ENCODE peak calls at places on chromosomes 1 and 21, in seven cellular contexts. B is IMR-90, P is neuronal stem cell, Z is H9, I is mesenchymal stem cell, T is trophoblast cell, E is H1. A is an unnamed sample.

GRCh38 chr21:42595281-42596187 is 57.9 kb upstream of the PDE9A start:
- DNase-seq in B (no peak), P (no peak), Z (no peak), I (no peak), T (no peak), E (no peak), A (no peak)

GRCh38 chr1:114270255-114271117 is 116.8 kb upstream of the SYT6 start:
- DNase-seq in B (no peak), P (no peak), Z (no peak), I (no peak), T (no peak), E (no peak), A (no peak)

GRCh38 chr1:231724876-231725647 is 98.5 kb downstream of the DISC1 start:
- DNase-seq in B (peak; percentile 36), P (peak; percentile 8), Z (peak; percentile 77), I (peak; percentile 89), T (peak; percentile 25), E (peak; percentile 51), A (peak; percentile 93)

GRCh38 chr1:200979574-200980451 is 43.7 kb downstream of the KIF21B start:
- DNase-seq in B (no peak), P (no peak), Z (peak; percentile 80), I (no peak), T (peak; percentile 19), E (peak; percentile 47), A (peak; percentile 76)

GRCh38 chr1:42937836-42938595 is 20.7 kb downstream of the SLC2A1 start:
- DNase-seq in B (no peak), P (no peak), Z (no peak), I (no peak), T (no peak), E (no peak), A (no peak)

GRCh38 chr21:33963848-33964555 is 48.4 kb upstream of the ATP5PO start:
- DNase-seq in B (no peak), P (no peak), Z (no peak), I (no peak), T (no peak), E (no peak), A (no peak)

GRCh38 chr1:92029241-92029922 is 403 bp upstream of the EPHX4 start:
- DNase-seq in B (peak; percentile 4), P (no peak), Z (peak; percentile 40), I (peak; percentile 2), T (no peak), E (no peak), A (peak; percentile 21)

GRCh38 chr1:8660455-8660854 is 157.0 kb downstream of the RERE start:
- DNase-seq in B (peak; percentile 94), P (no peak), Z (peak; percentile 35), I (peak; percentile 90), T (peak; percentile 21), E (no peak), A (no peak)

GRCh38 chr1:168876830-168877229 is 147.8 kb upstream of the DPT start:
- DNase-seq in B (no peak), P (no peak), Z (no peak), I (no peak), T (no peak), E (no peak), A (no peak)
- H3K27me3 ChIP-seq in B (no peaks in the 10 kb centered on the region), P (no peaks in the 10 kb centered on the region), Z (no peaks in the 10 kb centered on the region), I (no peaks in the 10 kb centered on the region), T (no peaks in the 10 kb centered on the region), E (no peaks in the 10 kb centered on the region), A (no peaks in the 10 kb centered on the region)

GRCh38 chr1:89260042-89260441 is 12.6 kb downstream of the GBP5 start:
- DNase-seq in B (no peak), P (no peak), Z (peak; percentile 29), I (no peak), T (no peak), E (no peak), A (peak; percentile 66)
- H3K4me1 ChIP-seq in B (no peaks in the 10 kb centered on the region), P (no peaks in the 10 kb centered on the region), Z (peaks cover 4% of the 10 kb centered on the region), I (no peaks in the 10 kb centered on the region), T (peaks cover 4% of the 10 kb centered on the region), E (no peaks in the 10 kb centered on the region), A (peaks cover 16% of the 10 kb centered on the region)

GRCh38 chr1:93574511-93574910 is 107.1 kb downstream of the BCAR3 start:
- DNase-seq in B (no peak), P (no peak), Z (no peak), I (no peak), T (no peak), E (no peak), A (no peak)

GRCh38 chr1:93575586-93576271 is 105.9 kb downstream of the BCAR3 start:
- DNase-seq in B (no peak), P (peak; percentile 41), Z (no peak), I (no peak), T (peak; percentile 96), E (no peak), A (peak; percentile 52)

GRCh38 chr1:93574991-93575390 is 106.6 kb downstream of the BCAR3 start:
- DNase-seq in B (no peak), P (no peak), Z (no peak), I (no peak), T (no peak), E (no peak), A (no peak)

GRCh38 chr1:93577536-93578432 is 103.9 kb downstream of the BCAR3 start:
- DNase-seq in B (no peak), P (no peak), Z (no peak), I (no peak), T (no peak), E (no peak), A (no peak)

DNA sequence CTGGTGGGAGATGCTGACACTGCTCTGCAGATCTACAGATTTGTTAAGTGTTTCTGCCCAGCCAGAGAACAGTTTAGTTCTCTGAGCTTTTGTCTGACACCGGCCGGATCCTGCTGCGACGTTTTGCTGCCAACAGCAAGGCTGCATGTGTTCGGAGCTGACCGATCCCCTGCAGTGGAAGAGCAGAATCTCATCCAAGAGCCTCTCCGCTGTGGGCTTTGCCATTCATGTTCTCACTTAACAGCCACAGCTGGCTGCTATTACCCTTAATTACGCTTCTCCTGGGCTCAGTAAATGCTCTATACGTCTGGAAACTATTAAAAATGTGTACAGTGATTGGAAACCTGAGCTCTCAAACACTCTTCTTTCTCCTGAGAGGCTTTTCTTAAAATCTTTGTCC is 105.3 kb downstream of the BCAR3 start:
- DNase-seq in B (no peak), P (no peak), Z (no peak), I (no peak), T (no peak), E (no peak), A (no peak)
- H2BK120ac ChIP-seq in B (no peak overlapping the region), P (no peak overlapping the region), Z (no peak overlapping the region), I (no peak overlapping the region), T (peak overlapping the region; percentile 92), E (no peak overlapping the region), A (no peak overlapping the region)

GRCh38 chr1:165387505-165387904 is 31.0 kb upstream of the LMX1A start:
- DNase-seq in B (no peak), P (no peak), Z (no peak), I (no peak), T (no peak), E (no peak), A (no peak)
- H3K27me3 ChIP-seq in B (peaks cover 8% of the 10 kb centered on the region), P (peaks cover 4% of the 10 kb centered on the region), Z (no peaks in the 10 kb centered on the region), I (peaks cover 43% of the 10 kb centered on the region), T (no peaks in the 10 kb centered on the region), E (no peaks in the 10 kb centered on the region), A (peaks cover 2% of the 10 kb centered on the region)

DNA sequence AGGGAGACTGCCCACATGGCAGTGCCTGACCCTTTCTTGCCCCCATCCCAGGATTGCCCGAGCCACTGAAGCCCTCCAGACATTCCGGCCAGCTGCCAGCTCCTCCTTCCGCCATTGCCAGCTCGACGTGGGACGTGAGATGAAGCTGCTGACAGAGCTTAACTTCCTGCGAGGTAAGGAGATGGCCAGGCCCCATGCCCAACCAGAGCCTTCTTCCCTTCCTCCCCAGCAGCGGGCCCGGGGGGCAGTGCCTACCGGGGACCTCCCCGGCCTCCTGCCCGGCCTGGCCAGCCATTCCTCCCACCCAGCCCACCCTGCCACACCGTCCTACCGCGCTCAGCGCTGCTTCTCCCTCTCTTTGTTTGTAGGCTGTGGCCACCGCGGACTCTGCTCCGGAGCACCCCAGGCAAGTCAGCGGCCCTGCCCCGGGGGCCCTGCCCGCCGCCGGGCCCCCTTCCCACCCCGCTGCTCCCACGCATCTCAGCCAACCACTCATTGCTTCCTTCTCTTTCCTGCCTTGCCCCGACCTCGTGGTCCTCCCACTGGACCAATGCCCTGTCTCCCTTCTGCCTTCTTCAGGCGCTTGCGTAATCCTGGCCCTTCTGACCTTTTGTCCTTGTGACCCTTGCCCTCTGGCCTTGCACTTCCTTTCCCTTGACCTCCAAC is 4.9 kb downstream of the TRIM46 start:
- DNase-seq in B (no peak), P (no peak), Z (no peak), I (no peak), T (no peak), E (no peak), A (no peak)
- H3K4me1 ChIP-seq in B (no peaks in the 10 kb centered on the region), P (peaks cover 13% of the 10 kb centered on the region), Z (no peaks in the 10 kb centered on the region), I (peaks cover 26% of the 10 kb centered on the region), T (peaks cover 9% of the 10 kb centered on the region), E (peaks cover 18% of the 10 kb centered on the region), A (no peaks in the 10 kb centered on the region)

DNA sequence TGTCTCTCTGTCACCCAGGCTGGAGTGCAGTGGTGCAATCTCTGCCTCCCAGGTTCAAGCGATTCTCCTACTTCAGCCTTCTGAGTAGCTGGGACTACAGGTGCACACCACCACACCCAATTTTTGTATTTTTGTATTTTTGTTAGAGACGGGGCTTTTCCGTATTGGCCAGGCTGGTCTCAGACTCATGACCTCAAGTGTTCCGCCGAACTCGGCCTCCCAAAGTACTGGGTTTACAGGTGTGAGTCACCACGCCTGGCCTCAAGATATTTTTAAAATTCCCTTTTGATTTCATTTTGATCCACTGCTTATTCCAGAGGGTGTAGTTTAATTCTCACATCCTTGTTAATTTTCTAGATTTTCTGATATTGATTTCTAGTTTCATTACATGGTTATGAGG is 3.8 kb downstream of the IFI44L start:
- DNase-seq in B (no peak), P (no peak), Z (no peak), I (no peak), T (no peak), E (no peak), A (no peak)
- H2BK120ac ChIP-seq in B (no peak overlapping the region), P (no peak overlapping the region), Z (no peak overlapping the region), I (no peak overlapping the region), T (no peak overlapping the region), E (no peak overlapping the region), A (no peak overlapping the region)

GRCh38 chr1:13494025-13494424 is 19.8 kb downstream of the LRRC38 start:
- DNase-seq in B (no peak), P (no peak), Z (no peak), I (no peak), T (peak; percentile 29), E (no peak), A (no peak)
- H3K27me3 ChIP-seq in B (no peaks in the 10 kb centered on the region), P (peaks cover 17% of the 10 kb centered on the region), Z (no peaks in the 10 kb centered on the region), I (peaks cover 28% of the 10 kb centered on the region), T (no peaks in the 10 kb centered on the region), E (no peaks in the 10 kb centered on the region), A (no peaks in the 10 kb centered on the region)

DNA sequence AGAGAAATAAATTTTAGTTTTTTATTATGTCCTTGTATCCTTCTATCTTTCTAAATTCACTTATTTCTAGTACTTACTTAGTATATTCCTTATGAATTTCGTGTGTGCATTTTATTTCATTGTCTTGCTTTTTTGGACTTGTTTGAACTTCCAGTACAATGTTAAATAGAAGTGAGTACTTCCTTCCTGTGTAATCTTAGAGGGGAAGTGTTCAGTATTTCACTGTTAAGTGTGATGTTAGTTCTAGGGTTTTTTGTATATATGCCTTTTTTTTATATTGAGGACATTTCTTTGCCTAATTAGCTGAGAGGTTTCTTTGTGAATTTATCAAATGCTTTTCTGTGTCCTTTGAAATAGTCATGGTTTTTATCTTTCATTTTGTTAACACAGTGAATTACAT is 10.7 kb downstream of the LYPLAL1 start:
- DNase-seq in B (no peak), P (no peak), Z (no peak), I (no peak), T (no peak), E (no peak), A (no peak)
- H3K4me1 ChIP-seq in B (peaks cover 4% of the 10 kb centered on the region), P (no peaks in the 10 kb centered on the region), Z (no peaks in the 10 kb centered on the region), I (no peaks in the 10 kb centered on the region), T (no peaks in the 10 kb centered on the region), E (no peaks in the 10 kb centered on the region), A (no peaks in the 10 kb centered on the region)

GRCh38 chr1:96256391-96256790 is 465.2 kb upstream of the PTBP2 start:
- DNase-seq in B (no peak), P (no peak), Z (no peak), I (no peak), T (no peak), E (no peak), A (no peak)
- H2BK120ac ChIP-seq in B (no peak overlapping the region), P (no peak overlapping the region), Z (no peak overlapping the region), I (no peak overlapping the region), T (no peak overlapping the region), E (no peak overlapping the region), A (no peak overlapping the region)

A was measured in mesendoderm.